ENCODE peak calls at places on chromosomes 2 and 18, in ten cellular contexts. I, M, U, K, Y, V, H, E, P and N are unnamed samples. For H3K9me3, the result is how much of the 10 kb centered on the place peaks cover.

GRCh38 chr2:213232649-213233437 is 51.4 kb upstream of the SPAG16 start:
- DNase-seq in V (peak), E (no peak), K (no peak), U (no peak), Y (no peak), P (no peak), H (peak), I (no peak), M (no peak), N (peak)

GRCh38 chr18:12637901-12638633 is 19.8 kb downstream of the SPIRE1 start:
- DNase-seq in U (no peak), H (no peak), M (no peak), P (peak), V (peak), K (no peak), Y (no peak), E (peak), I (no peak), N (peak)

GRCh38 chr18:2846638-2847340 is at the start of gene EMILIN2:
- DNase-seq in M (peak), K (peak), P (no peak), H (no peak), E (peak), V (peak), I (peak), Y (peak), U (peak), N (peak)

GRCh38 chr2:205770557-205770956 is 88.3 kb downstream of the NRP2 start:
- DNase-seq in E (no peak), P (no peak), K (no peak), V (no peak), H (no peak), Y (no peak), U (no peak), I (no peak), M (no peak), N (no peak)

GRCh38 chr2:99695856-99696255 is 206.0 kb upstream of the REV1 start:
- DNase-seq in P (no peak), I (no peak), E (no peak), U (no peak), V (peak), M (no peak), Y (no peak), H (no peak), K (no peak), N (no peak)

GRCh38 chr18:45626330-45627203 is 11.3 kb downstream of the SLC14A2 start:
- DNase-seq in H (no peak), I (no peak), Y (no peak), U (no peak), M (no peak), V (peak), K (no peak), E (peak), P (peak), N (peak)

GRCh38 chr2:43754180-43754579 is 19.7 kb upstream of the DYNC2LI1 start:
- DNase-seq in M (no peak), H (no peak), I (no peak), Y (no peak), P (no peak), V (no peak), K (no peak), E (no peak), U (peak), N (peak)

GRCh38 chr2:201466050-201466660 is 14.6 kb downstream of the STRADB start:
- DNase-seq in U (no peak), Y (no peak), V (peak), I (no peak), M (peak), H (no peak), P (peak), K (no peak), E (peak), N (peak)

GRCh38 chr18:71001597-71001996 is 712.8 kb downstream of the SOCS6 start:
- DNase-seq in E (no peak), H (no peak), U (no peak), P (no peak), V (no peak), M (no peak), K (no peak), I (no peak), Y (no peak), N (no peak)

GRCh38 chr18:27695509-27695908 is 481.4 kb downstream of the CDH2 start:
- DNase-seq in M (no peak), P (peak), U (no peak), Y (no peak), H (no peak), E (no peak), I (no peak), V (no peak), K (no peak), N (no peak)

GRCh38 chr2:9199716-9200633 is 6.6 kb upstream of the ASAP2 start:
- DNase-seq in M (no peak), K (no peak), H (no peak), V (peak), I (no peak), Y (no peak), U (no peak), E (peak), P (no peak), N (peak)

GRCh38 chr18:50240083-50240563 is 26.2 kb downstream of the CFAP53 start:
- DNase-seq in Y (no peak), E (no peak), M (no peak), U (no peak), P (peak), I (no peak), V (no peak), K (no peak), H (no peak), N (peak)

GRCh38 chr2:27545348-27546141 is 37.3 kb upstream of the ZNF512 start:
- DNase-seq in E (peak), U (no peak), M (no peak), Y (no peak), H (no peak), I (no peak), P (peak), K (no peak), V (no peak), N (no peak)

GRCh38 chr2:234512884-234513669 is 16.2 kb upstream of the ARL4C start:
- DNase-seq in I (no peak), P (no peak), Y (no peak), V (no peak), H (no peak), K (no peak), U (no peak), E (peak), M (no peak), N (peak)

GRCh38 chr2:111055735-111056134 is 65.0 kb upstream of the BCL2L11 start:
- DNase-seq in P (no peak), K (no peak), M (no peak), I (no peak), V (no peak), E (no peak), U (no peak), H (no peak), Y (no peak), N (no peak)

GRCh38 chr2:168155680-168156079 is 91.7 kb downstream of the STK39 start:
- DNase-seq in P (no peak), H (no peak), Y (no peak), K (no peak), I (no peak), U (no peak), V (no peak), M (no peak), E (no peak), N (no peak)

GRCh38 chr2:27707462-27708256 is 44.0 kb downstream of the SLC4A1AP start:
- DNase-seq in H (no peak), U (no peak), M (no peak), Y (no peak), P (no peak), E (peak), I (no peak), K (no peak), V (no peak), N (no peak)

GRCh38 chr2:200703132-200703925 is 108.4 kb upstream of the BZW1 start:
- DNase-seq in I (no peak), Y (no peak), P (peak), H (no peak), V (peak), E (peak), U (no peak), M (peak), K (no peak), N (no peak)

GRCh38 chr2:141065042-141065441 is 1065.8 kb downstream of the LRP1B start:
- DNase-seq in E (no peak), H (no peak), I (no peak), K (no peak), U (no peak), Y (no peak), V (no peak), M (no peak), P (no peak), N (no peak)

GRCh38 chr2:232478571-232479340 is 8.9 kb downstream of the ECEL1 start:
- DNase-seq in U (peak), H (no peak), Y (peak), V (no peak), P (no peak), E (no peak), I (peak), M (no peak), K (peak), N (no peak)

GRCh38 chr18:33677891-33678290 is 99.9 kb downstream of the ASXL3 start:
- DNase-seq in Y (no peak), P (no peak), K (no peak), E (no peak), I (no peak), M (no peak), U (no peak), H (no peak), V (no peak), N (no peak)

GRCh38 chr18:76426738-76427305 is 68.2 kb downstream of the ZNF516 start:
- DNase-seq in V (no peak), Y (peak), K (no peak), M (peak), U (peak), E (peak), P (no peak), I (no peak), H (no peak), N (no peak)

GRCh38 chr2:65477590-65477989 is 45.2 kb upstream of the SPRED2 start:
- DNase-seq in I (no peak), P (no peak), E (no peak), H (no peak), Y (no peak), U (no peak), M (no peak), V (no peak), K (no peak), N (no peak)

GRCh38 chr2:148306027-148306426 is 285.1 kb downstream of the MBD5 start:
- DNase-seq in H (no peak), E (no peak), M (no peak), P (no peak), I (no peak), Y (no peak), U (no peak), V (no peak), K (no peak), N (no peak)

GRCh38 chr18:72223733-72224132 is 320.4 kb downstream of the CBLN2 start:
- DNase-seq in V (no peak), U (no peak), K (no peak), E (no peak), I (no peak), P (no peak), Y (no peak), M (no peak), H (no peak), N (no peak)

GRCh38 chr2:112923967-112924338 is 13.0 kb downstream of the IL37 start:
- DNase-seq in I (no peak), U (no peak), M (no peak), V (no peak), H (no peak), E (no peak), P (no peak), Y (no peak), K (no peak), N (no peak)

GRCh38 chr2:26514045-26514444 is 36.1 kb upstream of the OTOF start:
- DNase-seq in K (no peak), V (no peak), U (no peak), M (no peak), I (no peak), H (no peak), E (no peak), P (no peak), Y (peak), N (no peak)

GRCh38 chr2:236814558-236814957 is 244.9 kb downstream of the ACKR3 start:
- DNase-seq in K (no peak), U (no peak), M (peak), Y (no peak), E (no peak), V (no peak), P (no peak), H (no peak), I (no peak), N (no peak)

GRCh38 chr2:226796012-226796839 is 3.4 kb downstream of the IRS1 start:
- DNase-seq in K (no peak), P (no peak), E (peak), I (peak), M (no peak), H (no peak), Y (peak), U (peak), V (no peak), N (peak)

GRCh38 chr2:226796840-226797288 is 2.8 kb downstream of the IRS1 start:
- DNase-seq in P (no peak), I (peak), M (peak), V (peak), H (no peak), K (peak), U (peak), E (peak), Y (peak), N (peak)

GRCh38 chr2:226797989-226798421 is 1.6 kb downstream of the IRS1 start:
- DNase-seq in E (peak), U (peak), I (no peak), P (no peak), M (no peak), V (peak), K (peak), H (no peak), Y (peak), N (peak)

GRCh38 chr2:226798422-226799210 is 1.0 kb downstream of the IRS1 start:
- DNase-seq in M (peak), H (peak), V (peak), Y (peak), E (peak), K (peak), I (peak), U (peak), P (peak), N (peak)

DNA sequence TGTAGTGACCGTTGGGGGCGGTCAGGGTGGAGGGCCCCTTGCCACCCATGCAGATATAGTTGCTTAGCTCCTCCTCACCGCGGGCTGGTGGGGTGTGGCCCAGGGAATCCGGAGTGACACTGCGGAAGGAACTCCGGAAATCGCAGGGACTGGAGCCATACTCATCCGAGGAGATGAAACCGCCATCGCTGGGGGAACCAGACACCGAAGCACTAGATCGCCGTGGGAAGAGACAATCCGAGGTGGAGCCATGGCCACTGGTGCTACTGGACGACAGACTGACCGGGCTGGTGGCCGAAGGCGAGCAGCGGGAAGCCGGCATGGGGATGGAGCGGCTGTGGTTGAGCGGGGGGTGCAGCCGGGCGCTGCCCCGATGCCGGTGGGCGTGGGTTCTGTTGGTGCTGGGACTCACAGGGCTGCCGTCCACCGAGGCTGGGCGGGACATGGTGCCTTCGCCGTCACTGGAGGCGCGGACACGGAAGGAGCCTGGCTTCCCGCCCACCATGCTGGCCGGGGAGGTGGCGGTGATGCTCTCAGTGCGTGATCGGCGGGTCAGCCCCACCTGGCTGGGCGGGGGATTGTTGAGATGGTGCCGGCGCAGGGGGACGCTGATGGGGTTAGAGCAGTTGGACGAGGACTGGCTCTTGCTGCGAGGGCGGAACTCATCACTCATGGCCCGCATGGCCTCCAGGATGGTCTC is 2.2 kb downstream of the IRS1 start:
- DNase-seq in H (no peak), Y (peak), M (peak), K (peak), I (peak), V (no peak), E (peak), P (no peak), U (peak), N (peak)
- H3K4me3 ChIP-seq in H (no peak), Y (peak), M (peak), K (no peak), I (peak), V (peak), E (peak), P (peak), U (peak), N (peak)

GRCh38 chr18:78304199-78304826 is 675.3 kb upstream of the SALL3 start:
- DNase-seq in I (no peak), V (no peak), M (no peak), P (no peak), H (no peak), K (no peak), E (no peak), U (no peak), Y (no peak), N (no peak)

GRCh38 chr18:78305789-78306188 is 673.8 kb upstream of the SALL3 start:
- DNase-seq in H (no peak), U (no peak), I (no peak), V (no peak), K (no peak), M (no peak), Y (no peak), E (no peak), P (no peak), N (no peak)

GRCh38 chr18:78309307-78309706 is 670.3 kb upstream of the SALL3 start:
- DNase-seq in I (no peak), U (no peak), Y (no peak), P (no peak), M (no peak), V (no peak), E (no peak), K (no peak), H (no peak), N (no peak)

GRCh38 chr18:78309945-78310344 is 669.7 kb upstream of the SALL3 start:
- DNase-seq in V (no peak), E (no peak), U (no peak), H (no peak), P (no peak), M (no peak), Y (no peak), K (no peak), I (no peak), N (no peak)
- H3K9me3 ChIP-seq in V (under half), E (under half), U (under half), H (under half), P (under half), M (under half), Y (under half), K (under half), I (under half), N (under half)

DNA sequence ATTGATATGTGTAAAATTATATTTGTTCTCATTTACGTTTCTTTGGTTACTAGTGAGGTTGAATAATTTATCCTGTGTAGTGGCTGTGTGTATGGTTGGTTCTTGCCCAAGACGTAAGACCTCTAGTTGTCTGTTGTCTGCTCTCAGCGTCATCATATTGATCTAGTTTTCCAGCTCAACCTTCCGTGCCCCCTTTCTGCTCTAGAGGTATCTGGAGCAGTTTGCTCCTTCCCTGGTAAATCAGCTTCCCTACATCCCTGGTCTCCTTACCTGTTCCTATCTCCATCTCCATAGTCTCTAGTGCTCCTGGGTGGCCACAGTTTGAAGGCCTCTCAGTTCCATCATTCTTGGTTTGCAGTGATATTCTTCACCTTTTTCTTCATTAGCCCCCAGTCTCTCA is 1.2 kb downstream of the SMYD5 start:
- DNase-seq in I (no peak), K (no peak), E (no peak), H (no peak), V (no peak), P (no peak), Y (no peak), M (no peak), U (no peak), N (no peak)
- H3K4me3 ChIP-seq in I (peak), K (no peak), E (peak), H (no peak), V (peak), P (peak), Y (no peak), M (no peak), U (peak), N (peak)

GRCh38 chr2:125037135-125037653 is 1012.1 kb downstream of the CNTNAP5 start:
- DNase-seq in V (no peak), Y (peak), U (no peak), K (no peak), H (no peak), M (no peak), I (no peak), P (no peak), E (no peak), N (no peak)
- H3K9me3 ChIP-seq in V (under half), Y (under half), U (under half), K (under half), H (under half), M (under half), I (under half), P (under half), E (under half), N (under half)

GRCh38 chr18:21739604-21740473 is 753 bp upstream of the MIB1 start:
- DNase-seq in E (no peak), M (no peak), U (no peak), Y (peak), H (no peak), P (no peak), K (no peak), I (no peak), V (no peak), N (no peak)
- H3K4me3 ChIP-seq in E (peak), M (peak), U (peak), Y (peak), H (no peak), P (peak), K (peak), I (peak), V (peak), N (peak)